ENCODE peak calls at places on chromosomes 3 and 15, in ten cellular contexts. H is stomach, O is esophagus squamous epithelium, T is heart left ventricle, J is spleen, Q is HCT116, F is suprapubic skin, G is transverse colon, D is uterus, B is A549. R is an unnamed sample.

GRCh38 chr3:9111349-9112265 is 137.8 kb downstream of the SRGAP3 start:
- DNase-seq in O (no peak), J (no peak), B (no peak), F (no peak), G (no peak), H (no peak), T (no peak), Q (no peak), D (peak), R (no peak)

GRCh38 chr3:16168211-16168610 is 6.3 kb upstream of the GALNT15 start:
- DNase-seq in D (no peak), B (no peak), F (no peak), T (no peak), G (no peak), J (no peak), H (no peak), O (no peak), Q (no peak), R (no peak)

GRCh38 chr3:184230603-184231528 is 1.5 kb downstream of the VWA5B2 start:
- DNase-seq in G (peak), D (no peak), F (no peak), T (no peak), B (no peak), J (no peak), O (no peak), Q (no peak), H (peak), R (peak)

GRCh38 chr15:98063871-98064270 is 103.4 kb downstream of the ARRDC4 start:
- DNase-seq in H (no peak), G (no peak), T (no peak), Q (no peak), O (no peak), J (no peak), B (no peak), D (no peak), F (no peak), R (no peak)

GRCh38 chr15:73685981-73686380 is 1.8 kb downstream of the CD276 start:
- DNase-seq in J (no peak), D (no peak), O (no peak), B (no peak), H (no peak), G (no peak), Q (no peak), T (no peak), F (no peak), R (no peak)

GRCh38 chr15:57866149-57866736 is 159.7 kb downstream of the POLR2M start:
- DNase-seq in F (no peak), J (no peak), B (peak), T (peak), Q (peak), H (peak), D (peak), O (no peak), G (peak), R (peak)

GRCh38 chr3:23761440-23761896 is 44.3 kb upstream of the UBE2E1 start:
- DNase-seq in G (peak), T (no peak), J (no peak), Q (peak), H (no peak), O (no peak), D (no peak), B (peak), F (no peak), R (no peak)

GRCh38 chr3:20047940-20048339 is 7.7 kb downstream of the KAT2B start:
- DNase-seq in G (no peak), J (no peak), Q (no peak), H (no peak), D (no peak), B (no peak), O (no peak), F (no peak), T (no peak), R (no peak)

GRCh38 chr3:42213417-42213816 is 52.6 kb downstream of the CCK start:
- DNase-seq in G (peak), B (no peak), H (peak), O (no peak), F (no peak), D (no peak), J (peak), T (no peak), Q (no peak), R (no peak)

GRCh38 chr3:96619475-96619874 is 194.9 kb upstream of the EPHA6 start:
- DNase-seq in J (peak), D (no peak), T (no peak), G (no peak), Q (no peak), H (no peak), B (no peak), O (no peak), F (no peak), R (no peak)

GRCh38 chr3:161217496-161217895 is 3.6 kb upstream of the NMD3 start:
- DNase-seq in T (peak), O (no peak), D (no peak), G (no peak), Q (peak), F (no peak), H (no peak), B (peak), J (no peak), R (no peak)

GRCh38 chr15:78624651-78625590 is 4.1 kb upstream of the CHRNA3 start:
- DNase-seq in O (no peak), F (no peak), D (no peak), B (no peak), H (peak), J (no peak), Q (no peak), T (no peak), G (no peak), R (no peak)

GRCh38 chr15:81914734-81915234 is 131.0 kb downstream of the MEX3B start:
- DNase-seq in J (peak), B (no peak), O (no peak), T (peak), G (no peak), F (no peak), Q (no peak), D (no peak), H (no peak), R (no peak)

GRCh38 chr3:30886888-30887287 is 7.6 kb downstream of the GADL1 start:
- DNase-seq in F (no peak), D (no peak), B (no peak), G (no peak), T (no peak), O (no peak), H (no peak), Q (no peak), J (no peak), R (no peak)

GRCh38 chr3:7315037-7315436 is 454.1 kb downstream of the GRM7 start:
- DNase-seq in J (no peak), D (no peak), F (no peak), G (no peak), O (no peak), B (no peak), T (no peak), H (no peak), Q (no peak), R (no peak)

GRCh38 chr3:132034097-132034485 is 723 bp downstream of the CPNE4 start:
- DNase-seq in F (no peak), H (no peak), G (no peak), D (no peak), J (no peak), Q (no peak), O (no peak), B (no peak), T (no peak), R (no peak)

GRCh38 chr3:63972196-63972595 is 51.1 kb downstream of the PSMD6 start:
- DNase-seq in O (no peak), Q (no peak), D (no peak), F (no peak), H (no peak), J (no peak), B (no peak), G (no peak), T (no peak), R (no peak)

GRCh38 chr15:39462691-39463090 is 118.2 kb upstream of the THBS1 start:
- DNase-seq in Q (no peak), T (peak), G (no peak), J (no peak), O (no peak), H (no peak), B (no peak), F (no peak), D (no peak), R (no peak)

GRCh38 chr3:188754286-188754685 is 417.5 kb upstream of the TPRG1 start:
- DNase-seq in F (no peak), H (no peak), B (no peak), Q (no peak), G (no peak), J (no peak), O (no peak), T (no peak), D (no peak), R (no peak)

GRCh38 chr3:142374687-142375086 is 73.2 kb downstream of the XRN1 start:
- DNase-seq in T (no peak), G (no peak), D (no peak), O (no peak), H (no peak), Q (no peak), J (no peak), F (no peak), B (no peak), R (no peak)

GRCh38 chr3:59469948-59470723 is 420.3 kb upstream of the CFAP20DC start:
- DNase-seq in J (no peak), B (no peak), T (no peak), O (no peak), Q (no peak), H (no peak), G (no peak), D (no peak), F (no peak), R (no peak)

GRCh38 chr3:155912574-155913190 is 42.2 kb downstream of the GMPS start:
- DNase-seq in D (no peak), J (no peak), T (no peak), B (no peak), F (no peak), H (no peak), O (no peak), G (no peak), Q (no peak), R (no peak)

GRCh38 chr15:69035205-69035917 is 20.9 kb downstream of the NOX5 start:
- DNase-seq in G (peak), T (no peak), Q (no peak), B (peak), O (no peak), F (no peak), D (no peak), J (no peak), H (peak), R (peak)

GRCh38 chr3:21551019-21551418 is 200.0 kb downstream of the ZNF385D start:
- DNase-seq in B (peak), D (no peak), G (no peak), Q (no peak), J (no peak), F (no peak), T (no peak), H (no peak), O (no peak), R (no peak)

GRCh38 chr15:81531141-81531592 is 157.2 kb upstream of the TMC3 start:
- DNase-seq in B (no peak), H (no peak), Q (no peak), T (no peak), D (no peak), G (no peak), F (no peak), O (no peak), J (no peak), R (no peak)

GRCh38 chr15:29094711-29095110 is 174.9 kb downstream of the NSMCE3 start:
- DNase-seq in Q (no peak), O (no peak), F (no peak), D (no peak), B (no peak), T (no peak), G (no peak), H (no peak), J (no peak), R (no peak)

GRCh38 chr3:99108508-99108907 is 207.0 kb upstream of the DCBLD2 start:
- DNase-seq in G (no peak), J (no peak), Q (no peak), O (no peak), B (peak), T (no peak), H (no peak), D (no peak), F (no peak), R (no peak)

DNA sequence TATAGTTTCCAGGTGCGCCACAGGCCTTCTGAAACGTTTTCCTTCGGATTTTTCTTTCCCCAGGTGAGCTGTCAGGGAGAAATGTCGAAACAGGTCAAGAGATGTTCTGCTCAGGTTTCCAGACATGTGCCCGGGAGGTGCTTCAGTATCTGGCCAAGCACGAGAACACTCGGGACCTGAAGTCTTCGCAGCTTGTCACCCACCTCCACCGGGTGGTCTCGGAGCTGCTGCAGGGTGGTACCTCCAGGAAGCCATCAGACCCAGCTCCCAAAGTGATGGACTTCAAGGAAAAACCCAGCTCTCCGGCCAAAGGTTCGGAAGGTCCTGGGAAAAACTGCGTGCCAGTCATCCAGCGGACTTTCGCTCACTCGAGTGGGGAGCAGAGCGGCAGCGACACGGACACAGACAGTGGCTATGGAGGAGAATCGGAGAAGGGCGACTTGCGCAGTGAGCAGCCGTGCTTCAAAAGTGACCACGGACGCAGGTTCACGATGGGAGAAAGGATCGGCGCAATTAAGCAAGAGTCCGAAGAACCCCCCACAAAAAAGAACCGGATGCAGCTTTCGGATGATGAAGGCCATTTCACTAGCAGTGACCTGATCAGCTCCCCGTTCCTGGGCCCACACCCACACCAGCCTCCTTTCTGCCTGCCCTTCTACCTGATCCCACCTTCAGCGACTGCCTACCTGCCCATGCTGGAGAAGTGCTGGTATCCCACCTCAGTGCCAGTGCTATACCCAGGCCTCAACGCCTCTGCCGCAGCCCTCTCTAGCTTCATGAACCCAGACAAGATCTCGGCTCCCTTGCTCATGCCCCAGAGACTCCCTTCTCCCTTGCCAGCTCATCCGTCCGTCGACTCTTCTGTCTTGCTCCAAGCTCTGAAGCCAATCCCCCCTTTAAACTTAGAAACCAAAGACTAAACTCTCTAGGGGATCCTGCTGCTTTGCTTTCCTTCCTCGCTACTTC is 3.8 kb downstream of the BHLHE40 start:
- DNase-seq in H (no peak), T (no peak), G (no peak), J (no peak), F (no peak), Q (no peak), O (no peak), D (no peak), B (peak), R (no peak)
- TF ChIP-seq POLR2A in H (no peak), T (no peak), G (no peak), J (no peak), F (no peak), Q (no peak), O (no peak), D (no peak), B (no peak), R (no peak)

GRCh38 chr3:169509780-169510179 is 153.7 kb downstream of the MECOM start:
- DNase-seq in F (no peak), D (no peak), O (no peak), H (no peak), Q (no peak), T (no peak), J (no peak), B (no peak), G (no peak), R (no peak)

GRCh38 chr3:169510378-169510777 is 153.1 kb downstream of the MECOM start:
- DNase-seq in Q (no peak), T (no peak), B (no peak), J (no peak), O (no peak), H (no peak), F (no peak), D (no peak), G (no peak), R (no peak)

GRCh38 chr3:169508426-169508825 is 155.1 kb downstream of the MECOM start:
- DNase-seq in B (no peak), H (no peak), T (no peak), Q (no peak), F (no peak), J (no peak), G (no peak), O (no peak), D (no peak), R (no peak)

GRCh38 chr3:169512991-169513390 is 150.5 kb downstream of the MECOM start:
- DNase-seq in T (no peak), F (no peak), B (no peak), J (no peak), O (no peak), G (no peak), D (no peak), H (no peak), Q (no peak), R (no peak)

GRCh38 chr3:169509359-169509758 is 154.2 kb downstream of the MECOM start:
- DNase-seq in J (no peak), G (no peak), Q (no peak), B (no peak), D (no peak), T (no peak), O (no peak), F (no peak), H (no peak), R (no peak)
- H3K4me3 ChIP-seq in J (no peak), G (no peak), Q (no peak), B (no peak), D (no peak), T (no peak), O (no peak), F (no peak), H (no peak), R (no peak)

GRCh38 chr3:50568947-50569749 is at the start of gene HEMK1:
- DNase-seq in T (peak), D (peak), J (peak), O (peak), B (peak), Q (peak), F (peak), G (peak), H (peak), R (peak)
- TF ChIP-seq POLR2A in T (peak), D (peak), J (peak), O (peak), B (peak), Q (no peak), F (no peak), G (peak), H (no peak), R (peak)

DNA sequence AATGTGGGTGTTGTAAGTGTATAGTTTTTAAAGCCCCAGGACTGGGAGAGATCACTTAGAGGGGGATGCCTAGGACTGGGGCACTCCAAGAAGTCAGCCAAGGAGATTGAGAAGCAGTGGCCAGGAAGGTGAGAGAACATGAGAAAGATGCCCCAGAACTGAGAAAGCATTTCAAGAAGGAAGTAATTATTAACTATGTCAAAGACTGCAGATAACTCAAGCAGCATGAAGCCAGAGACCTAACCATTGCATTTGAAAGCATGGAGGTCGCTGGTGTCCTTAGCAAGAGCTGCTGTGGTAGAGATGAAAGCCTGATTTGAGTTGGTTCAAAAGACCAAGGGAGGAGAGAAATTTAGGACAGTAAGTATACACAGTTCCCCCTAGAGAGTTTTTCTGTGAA is 30.6 kb upstream of the SLC2A2 start:
- DNase-seq in T (no peak), F (no peak), J (no peak), H (no peak), O (no peak), G (no peak), B (no peak), Q (no peak), D (no peak), R (no peak)
- H3K4me3 ChIP-seq in T (no peak), F (no peak), J (no peak), H (no peak), O (no peak), G (no peak), B (no peak), Q (no peak), D (no peak), R (no peak)

DNA sequence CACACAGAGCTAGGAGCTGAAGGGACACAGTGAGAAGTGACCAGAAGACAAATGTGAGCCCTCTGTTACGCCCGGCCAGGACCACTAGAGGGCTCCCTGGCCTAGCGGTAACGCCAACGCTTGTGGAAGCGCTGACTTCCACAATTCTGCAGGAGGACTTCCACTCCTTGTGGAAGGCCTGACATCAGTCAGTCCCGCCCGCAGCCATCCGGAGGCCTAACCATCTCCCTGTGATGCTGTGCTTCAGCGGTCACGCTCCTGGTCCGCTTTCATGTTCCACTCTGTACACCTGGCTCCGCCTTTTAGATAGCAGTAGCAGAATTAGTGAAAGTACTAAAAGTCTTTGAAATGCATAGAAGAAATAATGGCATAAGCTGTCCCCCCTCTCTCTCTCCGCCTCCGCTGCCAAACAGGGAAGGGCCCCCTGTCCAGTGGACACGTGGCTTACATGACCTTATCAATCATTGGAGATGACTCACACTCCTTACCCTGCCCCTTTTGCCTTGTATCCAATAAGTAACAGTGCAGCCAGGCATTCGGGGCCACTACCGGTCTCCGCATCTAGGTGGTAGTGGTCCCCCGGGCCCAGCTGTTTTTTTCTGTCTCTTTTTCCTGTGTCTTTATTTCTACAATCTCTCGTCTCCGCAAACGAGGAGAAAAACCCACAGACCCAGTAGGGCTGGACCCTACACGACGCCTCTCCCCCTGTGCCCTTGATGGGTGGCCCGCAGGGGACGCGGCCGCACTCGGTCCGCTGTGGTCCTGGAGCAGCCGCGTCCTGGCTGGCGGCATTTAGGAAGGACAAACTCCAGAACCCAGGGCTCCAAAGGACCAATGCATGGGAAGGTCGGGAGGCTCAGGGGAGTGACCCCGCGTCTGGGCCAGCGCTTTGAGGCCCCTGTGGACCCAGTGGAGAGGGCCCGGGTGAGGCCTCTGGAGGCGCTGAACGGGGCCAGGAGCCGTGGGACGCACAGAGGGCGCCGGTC is 27.0 kb upstream of the RPL32 start:
- DNase-seq in H (peak), J (peak), F (peak), T (peak), O (no peak), B (peak), G (peak), Q (peak), D (peak), R (peak)
- TF ChIP-seq POLR2A in H (no peak), J (no peak), F (no peak), T (no peak), O (no peak), B (no peak), G (no peak), Q (no peak), D (no peak), R (no peak)

R was measured in prostate gland.